ENCODE peak calls at places on chromosomes 5 and 9, in ten cellular contexts. K is CD4-positive, alpha-beta memory T cell; X is RWPE2; S is IMR-90; W is mesendoderm; M is heart right ventricle; J is H7; A is GM23248; C is neuronal stem cell; H is PC-3. G is an unnamed sample.

GRCh38 chr5:15620501-15620900 is 120.5 kb downstream of the FBXL7 start:
- DNase-seq in H (no peak), J (no peak), K (no peak), A (peak; percentile 95), W (no peak), S (peak; percentile 76), C (no peak), X (no peak), M (no peak), G (no peak)

GRCh38 chr5:127561254-127561653 is 43.8 kb downstream of the PRRC1 start:
- DNase-seq in W (peak; percentile 22), S (peak; percentile 77), A (peak; percentile 75), M (no peak), H (no peak), J (no peak), K (no peak), C (no peak), X (no peak), G (no peak)

GRCh38 chr5:177495243-177496060 is 2.0 kb downstream of the PDLIM7 start:
- DNase-seq in S (peak; percentile 88), C (peak; percentile 90), M (peak; percentile 63), K (no peak), A (peak; percentile 85), J (peak; percentile 91), W (peak; percentile 96), X (peak; percentile 90), H (peak; percentile 31), G (no peak)

GRCh38 chr5:78766412-78766762 is 117.8 kb upstream of the LHFPL2 start:
- DNase-seq in C (no peak), X (no peak), A (no peak), J (no peak), S (no peak), H (no peak), M (no peak), W (no peak), K (no peak), G (no peak)

GRCh38 chr5:67052034-67052433 is 144.6 kb downstream of the CD180 start:
- DNase-seq in W (no peak), K (no peak), A (peak; percentile 37), J (no peak), C (no peak), X (no peak), M (no peak), S (peak; percentile 28), H (peak; percentile 25), G (no peak)

GRCh38 chr9:12923472-12924009 is 148.7 kb downstream of the LURAP1L start:
- DNase-seq in A (peak; percentile 92), C (no peak), K (no peak), H (no peak), W (no peak), X (no peak), J (no peak), S (peak; percentile 89), M (no peak), G (no peak)

GRCh38 chr9:134403682-134404301 is 77.5 kb downstream of the RXRA start:
- DNase-seq in C (no peak), A (peak; percentile 90), J (no peak), K (peak; percentile 34), H (no peak), W (no peak), S (peak; percentile 87), M (peak; percentile 84), X (no peak), G (peak; percentile 60)

GRCh38 chr5:17001418-17001817 is 65.3 kb upstream of the MYO10 start:
- DNase-seq in W (no peak), X (no peak), M (no peak), H (peak; percentile 68), S (peak; percentile 60), K (no peak), A (no peak), C (no peak), J (no peak), G (no peak)

GRCh38 chr9:108636023-108636422 is 219.8 kb downstream of the ACTL7B start:
- DNase-seq in J (peak; percentile 47), A (no peak), W (peak; percentile 87), K (no peak), M (no peak), X (no peak), C (no peak), S (no peak), H (no peak), G (no peak)

GRCh38 chr9:109889456-109889855 is 109.5 kb downstream of the PALM2AKAP2 start:
- DNase-seq in C (no peak), X (no peak), J (no peak), W (no peak), M (no peak), S (no peak), H (no peak), A (no peak), K (no peak), G (no peak)

GRCh38 chr5:18797241-18797640 is 1163.0 kb downstream of the TAF11L14 start:
- DNase-seq in K (no peak), M (no peak), A (no peak), S (no peak), W (peak; percentile 96), C (no peak), X (no peak), J (peak; percentile 4), H (no peak), G (no peak)

GRCh38 chr5:151039665-151040064 is 19.3 kb downstream of the GPX3 start:
- DNase-seq in C (no peak), A (no peak), X (no peak), H (no peak), J (no peak), K (no peak), W (no peak), S (no peak), M (no peak), G (no peak)

GRCh38 chr9:80605129-80605528 is 1033.4 kb downstream of the TLE4 start:
- DNase-seq in C (no peak), M (no peak), J (peak; percentile 1), A (peak; percentile 18), S (peak; percentile 66), K (no peak), H (peak; percentile 49), X (no peak), W (peak; percentile 72), G (no peak)

GRCh38 chr5:43432486-43433365 is 20.5 kb upstream of the CCL28 start:
- DNase-seq in W (peak; percentile 80), X (peak; percentile 87), K (no peak), H (peak; percentile 98), A (peak; percentile 50), M (peak; percentile 59), J (peak; percentile 4), S (peak; percentile 52), C (no peak), G (no peak)

GRCh38 chr5:8247485-8247884 is 378.5 kb downstream of the MTRR start:
- DNase-seq in X (no peak), W (no peak), M (no peak), J (no peak), H (peak; percentile 58), S (peak; percentile 1), C (no peak), A (peak; percentile 2), K (no peak), G (no peak)

GRCh38 chr5:55175781-55176175 is 2.8 kb upstream of the CDC20B start:
- DNase-seq in C (no peak), M (no peak), S (no peak), J (peak; percentile 48), W (peak; percentile 19), K (no peak), X (no peak), H (no peak), A (no peak), G (no peak)
- H3K4me3 ChIP-seq in C (no peak overlapping the region), M (peak overlapping the region; percentile 2), S (no peak overlapping the region), J (peak overlapping the region; percentile 34), W (no peak overlapping the region), K (no peak overlapping the region), X (peak overlapping the region; percentile 22), H (peak overlapping the region; percentile 73), A (peak overlapping the region; percentile 60), G (no peak overlapping the region)

DNA sequence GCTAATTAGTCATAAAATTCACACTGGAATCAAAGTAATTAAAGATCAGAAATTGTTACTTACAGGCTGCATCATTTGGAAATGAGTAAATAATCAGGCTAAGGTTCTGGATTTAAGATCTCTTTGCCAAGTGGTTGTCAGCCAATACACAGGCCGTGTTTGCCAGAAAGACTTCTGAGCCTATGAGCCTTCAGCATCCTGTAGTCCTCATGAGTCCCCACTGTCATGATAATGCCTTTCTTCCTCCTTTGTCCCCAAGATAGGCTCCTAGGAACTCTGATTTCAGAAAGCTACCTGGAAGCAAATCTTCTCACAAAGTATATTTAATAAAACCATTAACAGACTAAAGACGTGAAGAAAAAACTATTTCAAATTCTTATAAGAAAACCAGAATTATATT is 810.5 kb downstream of the DNAH5 start:
- DNase-seq in C (no peak), M (no peak), K (no peak), A (no peak), W (no peak), H (no peak), S (no peak), X (no peak), J (peak; percentile 1), G (no peak)
- H3K27me3 ChIP-seq in C (no peaks in the 10 kb centered on the region), M (no peaks in the 10 kb centered on the region), K (no peaks in the 10 kb centered on the region), A (no peaks in the 10 kb centered on the region), W (no peaks in the 10 kb centered on the region), H (no peaks in the 10 kb centered on the region), S (no peaks in the 10 kb centered on the region), X (no peaks in the 10 kb centered on the region), J (no peaks in the 10 kb centered on the region), G (no peaks in the 10 kb centered on the region)

DNA sequence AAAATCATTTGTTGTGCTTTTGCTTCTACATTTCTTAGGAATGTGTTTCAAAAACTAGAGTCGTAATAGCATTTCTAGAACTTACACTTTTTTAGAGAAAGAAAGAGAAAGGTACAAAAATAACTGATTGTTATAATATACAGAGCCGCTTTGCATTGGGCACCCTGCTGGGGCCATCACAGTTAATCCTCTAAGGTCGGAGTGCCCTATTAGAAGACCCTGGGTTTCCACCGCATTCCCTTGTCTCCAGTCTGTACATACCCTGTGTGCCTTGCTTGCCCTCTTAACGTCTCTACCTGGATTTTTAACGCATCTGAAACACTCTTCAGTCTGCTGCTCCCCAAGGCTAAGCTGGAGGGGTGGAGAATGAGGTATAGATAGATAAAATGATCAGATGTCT is 1.3 kb downstream of the MARVELD2 start:
- DNase-seq in X (no peak), W (peak; percentile 44), A (no peak), C (peak; percentile 6), M (no peak), H (no peak), K (no peak), S (no peak), J (peak; percentile 52), G (no peak)
- H3K4me3 ChIP-seq in X (peak overlapping the region; percentile 58), W (no peak overlapping the region), A (no peak overlapping the region), C (no peak overlapping the region), M (no peak overlapping the region), H (peak overlapping the region; percentile 85), K (no peak overlapping the region), S (no peak overlapping the region), J (peak overlapping the region; percentile 86), G (no peak overlapping the region)

DNA sequence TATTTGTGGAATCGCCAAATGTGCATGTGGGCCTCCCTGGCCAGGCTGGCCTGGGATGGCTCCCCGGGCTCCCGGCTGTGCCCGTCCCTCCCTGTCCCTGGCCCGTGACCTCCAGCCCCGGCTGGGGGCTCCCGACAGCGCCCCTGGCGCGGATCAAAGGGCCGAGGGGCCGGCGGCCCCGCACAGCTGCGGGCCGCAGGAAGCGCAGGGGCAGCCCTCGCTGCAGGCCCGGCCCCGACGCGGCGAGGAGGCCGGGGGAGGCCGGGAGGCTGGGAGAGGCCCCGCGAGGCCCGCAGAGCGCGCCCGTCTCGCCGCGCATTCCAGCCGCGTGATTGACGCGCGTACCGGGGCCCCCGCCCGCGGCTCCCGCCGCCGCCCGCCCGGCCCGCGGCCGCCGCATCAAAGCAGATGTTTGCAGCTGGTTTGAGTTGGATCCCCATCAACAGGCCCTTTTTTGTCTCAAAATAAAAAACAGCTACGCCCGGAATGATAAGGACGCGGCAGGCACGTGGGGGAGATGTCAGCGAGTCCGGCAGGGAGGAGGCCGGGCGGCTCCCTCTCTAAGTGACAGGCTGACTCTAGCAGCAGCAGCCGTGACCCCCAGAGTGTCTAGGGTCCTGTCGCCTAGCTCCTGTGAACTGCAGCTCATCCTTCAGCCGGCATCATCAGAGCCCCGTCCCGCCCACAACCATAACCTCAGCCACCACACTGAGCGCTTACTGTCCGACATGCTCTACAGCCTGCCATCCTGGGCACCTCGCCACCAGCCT is 69.4 kb downstream of the LMX1B start:
- DNase-seq in M (no peak), X (no peak), K (no peak), W (no peak), C (no peak), H (no peak), A (peak; percentile 15), S (no peak), J (peak; percentile 88), G (no peak)
- H3K27me3 ChIP-seq in M (peaks cover 85% of the 10 kb centered on the region), X (peaks cover 3% of the 10 kb centered on the region), K (peaks cover 14% of the 10 kb centered on the region), W (peaks cover 65% of the 10 kb centered on the region), C (peaks cover 90% of the 10 kb centered on the region), H (peaks cover 10% of the 10 kb centered on the region), A (peaks cover 38% of the 10 kb centered on the region), S (peaks cover 72% of the 10 kb centered on the region), J (peaks cover 63% of the 10 kb centered on the region), G (peaks cover 6% of the 10 kb centered on the region)